ENCODE peak calls at places on chromosomes 7 and 10, in four cellular contexts. D is HS-5; J is activated effector memory CD4-positive, alpha-beta T cell treated with Interleukin-2 at 50 U/mL for 16 hours; P is RWPE1. M is an unnamed sample.

GRCh38 chr7:130920122-130920521 is 186.1 kb upstream of the KLF14 start:
- DNase-seq in D (no peak), J (no peak), P (no peak), M (no peak)

GRCh38 chr10:130127612-130128607 is 8.3 kb upstream of the GLRX3 start:
- DNase-seq in D (no peak), J (peak; percentile 37), P (peak; percentile 85), M (no peak)

GRCh38 chr10:63675171-63675570 is 154.0 kb downstream of the REEP3 start:
- DNase-seq in D (no peak), J (no peak), P (no peak), M (no peak)

GRCh38 chr7:157027568-157028527 is 17.4 kb upstream of the MNX1 start:
- DNase-seq in D (no peak), J (no peak), P (peak; percentile 68), M (no peak)

GRCh38 chr10:79320785-79321493 is 26.3 kb upstream of the PPIF start:
- DNase-seq in D (peak; percentile 89), J (no peak), P (peak; percentile 98), M (peak; percentile 83)

GRCh38 chr7:68787586-68787985 is 810.7 kb upstream of the AUTS2 start:
- DNase-seq in D (no peak), J (no peak), P (no peak), M (no peak)

GRCh38 chr7:156892086-156892800 is 740 bp downstream of the LMBR1 start:
- DNase-seq in D (no peak), J (peak; percentile 52), P (peak; percentile 34), M (no peak)

GRCh38 chr10:31215052-31215451 is 104.0 kb upstream of the ZEB1 start:
- DNase-seq in D (no peak), J (no peak), P (no peak), M (no peak)

GRCh38 chr10:85596389-85596788 is 770.2 kb downstream of the GRID1 start:
- DNase-seq in D (no peak), J (no peak), P (no peak), M (no peak)

GRCh38 chr10:17923728-17924127 is 28.0 kb upstream of the SLC39A12 start:
- DNase-seq in D (peak; percentile 48), J (no peak), P (peak; percentile 67), M (peak; percentile 61)

GRCh38 chr10:125159932-125160855 is at the start of gene CTBP2:
- DNase-seq in D (no peak), J (no peak), P (no peak), M (no peak)

GRCh38 chr7:142602183-142602582 is 147.1 kb upstream of the PRSS1 start:
- DNase-seq in D (no peak), J (no peak), P (no peak), M (no peak)

GRCh38 chr10:132698211-132698751 is 87.7 kb downstream of the NKX6-2 start:
- DNase-seq in D (no peak), J (no peak), P (no peak), M (no peak)

GRCh38 chr7:77825140-77825539 is 26.6 kb downstream of the PHTF2 start:
- DNase-seq in D (no peak), J (no peak), P (no peak), M (no peak)

GRCh38 chr7:45873355-45873754 is 473 bp upstream of the CCDC201 start:
- DNase-seq in D (no peak), J (no peak), P (no peak), M (no peak)

M was measured in epithelial cell of proximal tubule.